ENCODE peak calls at places on chromosomes 7 and 10, in six cellular contexts. I is AG20443; G is AG04450; C is RCC 7860; L is naive thymus-derived CD8-positive, alpha-beta T cell; U is NCI-H1105. X is an unnamed sample.

GRCh38 chr10:132876131-132876860 is 66.1 kb downstream of the CFAP46 start:
- DNase-seq in I (no peak), G (no peak), C (no peak), L (no peak), U (no peak), X (no peak)

GRCh38 chr7:74365320-74366022 is 76.3 kb downstream of the CLIP2 start:
- DNase-seq in I (peak), G (no peak), C (no peak), L (no peak), U (no peak), X (no peak)

GRCh38 chr10:480498-480927 is 209.0 kb downstream of the DIP2C start:
- DNase-seq in I (no peak), G (no peak), C (no peak), L (no peak), U (no peak), X (no peak)

GRCh38 chr7:131336956-131337355 is 9.3 kb downstream of the MKLN1 start:
- DNase-seq in I (no peak), G (no peak), C (peak), L (no peak), U (no peak), X (no peak)

GRCh38 chr7:159141660-159142059 is 3.0 kb downstream of the VIPR2 start:
- DNase-seq in I (no peak), G (no peak), C (no peak), L (no peak), U (no peak), X (no peak)

GRCh38 chr7:130254555-130254954 is 12.1 kb upstream of the CPA2 start:
- DNase-seq in I (no peak), G (no peak), C (no peak), L (no peak), U (no peak), X (no peak)

GRCh38 chr7:159064816-159065130 is 79.9 kb downstream of the VIPR2 start:
- DNase-seq in I (no peak), G (no peak), C (no peak), L (no peak), U (no peak), X (no peak)

GRCh38 chr10:50216894-50217293 is 34.4 kb downstream of the ASAH2 start:
- DNase-seq in I (peak), G (no peak), C (no peak), L (no peak), U (peak), X (no peak)

GRCh38 chr10:65320256-65321026 is 1605.4 kb upstream of the LRRTM3 start:
- DNase-seq in I (no peak), G (no peak), C (no peak), L (no peak), U (no peak), X (no peak)

GRCh38 chr7:47405286-47405904 is 176.5 kb downstream of the TNS3 start:
- DNase-seq in I (no peak), G (no peak), C (no peak), L (no peak), U (no peak), X (no peak)

GRCh38 chr7:9681284-9681683 is 1247.9 kb downstream of the NXPH1 start:
- DNase-seq in I (no peak), G (no peak), C (no peak), L (no peak), U (no peak), X (no peak)

GRCh38 chr10:27744478-27745379 is 890 bp downstream of the MKX start:
- DNase-seq in I (peak), G (no peak), C (no peak), L (peak), U (no peak), X (no peak)

GRCh38 chr10:111211756-111212155 is 134.9 kb downstream of the ADRA2A start:
- DNase-seq in I (peak), G (no peak), C (no peak), L (no peak), U (no peak), X (no peak)

X was measured in CD8-positive, alpha-beta memory T cell.